ENCODE peak calls at places on chromosomes 11 and 22, in nine cellular contexts. N, B, Z, Y, T, D, V, E and Q are unnamed samples.

GRCh38 chr11:78922886-78923625 is 348.4 kb upstream of the NARS2 start:
- DNase-seq in Y (no peak), V (peak), B (no peak), D (no peak), N (no peak), E (no peak), T (no peak), Z (no peak), Q (peak)

GRCh38 chr11:67996622-67997459 is 7.1 kb downstream of the UNC93B1 start:
- DNase-seq in V (no peak), N (no peak), T (peak), E (peak), B (peak), D (peak), Y (peak), Z (no peak), Q (no peak)

GRCh38 chr11:65639623-65640482 is 2.0 kb downstream of the SIPA1 start:
- DNase-seq in N (no peak), E (no peak), B (peak), D (peak), Z (no peak), T (no peak), V (no peak), Y (no peak), Q (no peak)

GRCh38 chr11:96102664-96103068 is 178.8 kb upstream of the MTMR2 start:
- DNase-seq in T (no peak), N (no peak), V (peak), Y (peak), Z (no peak), B (no peak), E (no peak), D (no peak), Q (no peak)

GRCh38 chr11:22807855-22808558 is 21.6 kb downstream of the SVIP start:
- DNase-seq in N (no peak), D (no peak), V (peak), E (peak), B (no peak), T (no peak), Z (no peak), Y (no peak), Q (no peak)

GRCh38 chr11:95306816-95307215 is 75.8 kb upstream of the SESN3 start:
- DNase-seq in D (no peak), V (no peak), Z (no peak), E (no peak), N (no peak), Y (no peak), B (no peak), T (no peak), Q (no peak)

GRCh38 chr11:57424802-57425564 is 1.9 kb downstream of the SLC43A3 start:
- DNase-seq in Y (peak), E (peak), Z (peak), V (peak), B (peak), D (peak), T (peak), N (no peak), Q (peak)

GRCh38 chr11:6611092-6612007 is 666 bp downstream of the TAF10 start:
- DNase-seq in V (peak), B (no peak), D (no peak), E (peak), T (no peak), Y (peak), Z (no peak), N (peak), Q (no peak)

GRCh38 chr11:61728066-61728939 is 24.1 kb upstream of the MYRF start:
- DNase-seq in T (no peak), D (no peak), E (no peak), Y (no peak), V (peak), Z (no peak), B (no peak), N (no peak), Q (no peak)

GRCh38 chr11:128692750-128693578 is 908 bp upstream of the FLI1 start:
- DNase-seq in B (peak), E (peak), N (no peak), Z (no peak), D (peak), T (peak), Y (peak), V (no peak), Q (no peak)

GRCh38 chr22:41334215-41334614 is 32.9 kb downstream of the ZC3H7B start:
- DNase-seq in N (no peak), T (no peak), B (peak), Z (no peak), V (no peak), D (no peak), E (no peak), Y (no peak), Q (no peak)

GRCh38 chr22:47724751-47725150 is 962.3 kb downstream of the TBC1D22A start:
- DNase-seq in E (no peak), Y (no peak), N (no peak), Z (no peak), D (no peak), V (no peak), B (no peak), T (no peak), Q (no peak)

GRCh38 chr11:11451501-11452005 is 98.5 kb upstream of the CSNK2A3 start:
- DNase-seq in T (no peak), Y (no peak), E (no peak), V (no peak), B (no peak), D (no peak), Z (no peak), N (no peak), Q (no peak)

GRCh38 chr22:17198188-17199130 is 20.8 kb downstream of the ADA2 start:
- DNase-seq in Y (no peak), V (no peak), Z (no peak), E (no peak), T (no peak), N (no peak), D (no peak), B (peak), Q (no peak)

GRCh38 chr11:60978546-60979380 is 7.3 kb downstream of the CD6 start:
- DNase-seq in Y (no peak), D (peak), V (no peak), N (peak), B (no peak), E (peak), T (no peak), Z (no peak), Q (no peak)